ENCODE peak calls at places on chromosomes 3 and 15, in ten cellular contexts. One of them, this sample, is unnamed.

GRCh38 chr3:149816986-149817385 is 4.0 kb downstream of the RNF13 start:
- DNase-seq in esophagus squamous epithelium: no peak
- DNase-seq in stimulated activated CD8-positive, alpha-beta memory T cell treated with anti-CD3 and anti-CD28 coated beads, Interleukin-7, amount 100 ng/mL, for 1 hour: no peak
- DNase-seq in Panc1: no peak
- DNase-seq in activated naive CD8-positive, alpha-beta T cell treated with anti-CD3 and anti-CD28 coated beads for 36 hours: no peak
- DNase-seq in left kidney: no peak
- DNase-seq in HFF-Myc: no peak
- DNase-seq in non-pigmented ciliary epithelial cell: no peak
- DNase-seq in stimulated activated CD4-positive, alpha-beta T cell treated with anti-CD3 and anti-CD28 coated beads, Interleukin-12 subunit alpha, Interleukin-12 subunit beta, amount 100 ng/mL, for 4 hours: no peak
- DNase-seq in mesendoderm: no peak
- DNase-seq in this sample: peak; percentile 83

GRCh38 chr15:89400121-89400996 is 65.7 kb upstream of the POLG start:
- DNase-seq in esophagus squamous epithelium: no peak
- DNase-seq in stimulated activated CD8-positive, alpha-beta memory T cell treated with anti-CD3 and anti-CD28 coated beads, Interleukin-7, amount 100 ng/mL, for 1 hour: no peak
- DNase-seq in Panc1: no peak
- DNase-seq in activated naive CD8-positive, alpha-beta T cell treated with anti-CD3 and anti-CD28 coated beads for 36 hours: no peak
- DNase-seq in left kidney: no peak
- DNase-seq in HFF-Myc: no peak
- DNase-seq in non-pigmented ciliary epithelial cell: no peak
- DNase-seq in stimulated activated CD4-positive, alpha-beta T cell treated with anti-CD3 and anti-CD28 coated beads, Interleukin-12 subunit alpha, Interleukin-12 subunit beta, amount 100 ng/mL, for 4 hours: no peak
- DNase-seq in mesendoderm: no peak
- DNase-seq in this sample: no peak

GRCh38 chr3:13030649-13031048 is 42.6 kb downstream of the IQSEC1 start:
- DNase-seq in esophagus squamous epithelium: no peak
- DNase-seq in stimulated activated CD8-positive, alpha-beta memory T cell treated with anti-CD3 and anti-CD28 coated beads, Interleukin-7, amount 100 ng/mL, for 1 hour: no peak
- DNase-seq in Panc1: no peak
- DNase-seq in activated naive CD8-positive, alpha-beta T cell treated with anti-CD3 and anti-CD28 coated beads for 36 hours: no peak
- DNase-seq in left kidney: no peak
- DNase-seq in HFF-Myc: no peak
- DNase-seq in non-pigmented ciliary epithelial cell: no peak
- DNase-seq in stimulated activated CD4-positive, alpha-beta T cell treated with anti-CD3 and anti-CD28 coated beads, Interleukin-12 subunit alpha, Interleukin-12 subunit beta, amount 100 ng/mL, for 4 hours: no peak
- DNase-seq in mesendoderm: no peak
- DNase-seq in this sample: no peak

GRCh38 chr3:100548053-100548452 is 55.6 kb downstream of the TMEM45A start:
- DNase-seq in esophagus squamous epithelium: no peak
- DNase-seq in stimulated activated CD8-positive, alpha-beta memory T cell treated with anti-CD3 and anti-CD28 coated beads, Interleukin-7, amount 100 ng/mL, for 1 hour: no peak
- DNase-seq in Panc1: no peak
- DNase-seq in activated naive CD8-positive, alpha-beta T cell treated with anti-CD3 and anti-CD28 coated beads for 36 hours: no peak
- DNase-seq in left kidney: peak; percentile 22
- DNase-seq in HFF-Myc: no peak
- DNase-seq in non-pigmented ciliary epithelial cell: no peak
- DNase-seq in stimulated activated CD4-positive, alpha-beta T cell treated with anti-CD3 and anti-CD28 coated beads, Interleukin-12 subunit alpha, Interleukin-12 subunit beta, amount 100 ng/mL, for 4 hours: no peak
- DNase-seq in mesendoderm: no peak
- DNase-seq in this sample: no peak

GRCh38 chr3:151305081-151305777 is 11.4 kb downstream of the GPR87 start:
- DNase-seq in esophagus squamous epithelium: no peak
- DNase-seq in stimulated activated CD8-positive, alpha-beta memory T cell treated with anti-CD3 and anti-CD28 coated beads, Interleukin-7, amount 100 ng/mL, for 1 hour: no peak
- DNase-seq in Panc1: no peak
- DNase-seq in activated naive CD8-positive, alpha-beta T cell treated with anti-CD3 and anti-CD28 coated beads for 36 hours: peak; percentile 24
- DNase-seq in left kidney: peak; percentile 36
- DNase-seq in HFF-Myc: peak; percentile 75
- DNase-seq in non-pigmented ciliary epithelial cell: peak; percentile 94
- DNase-seq in stimulated activated CD4-positive, alpha-beta T cell treated with anti-CD3 and anti-CD28 coated beads, Interleukin-12 subunit alpha, Interleukin-12 subunit beta, amount 100 ng/mL, for 4 hours: no peak
- DNase-seq in mesendoderm: peak; percentile 99
- DNase-seq in this sample: peak; percentile 97

GRCh38 chr3:45642731-45643152 is 46.5 kb upstream of the SACM1L start:
- DNase-seq in esophagus squamous epithelium: no peak
- DNase-seq in stimulated activated CD8-positive, alpha-beta memory T cell treated with anti-CD3 and anti-CD28 coated beads, Interleukin-7, amount 100 ng/mL, for 1 hour: no peak
- DNase-seq in Panc1: no peak
- DNase-seq in activated naive CD8-positive, alpha-beta T cell treated with anti-CD3 and anti-CD28 coated beads for 36 hours: no peak
- DNase-seq in left kidney: peak; percentile 93
- DNase-seq in HFF-Myc: no peak
- DNase-seq in non-pigmented ciliary epithelial cell: no peak
- DNase-seq in stimulated activated CD4-positive, alpha-beta T cell treated with anti-CD3 and anti-CD28 coated beads, Interleukin-12 subunit alpha, Interleukin-12 subunit beta, amount 100 ng/mL, for 4 hours: no peak
- DNase-seq in mesendoderm: no peak
- DNase-seq in this sample: peak; percentile 56

GRCh38 chr3:52237659-52238172 is 1.2 kb downstream of the TWF2 start:
- DNase-seq in esophagus squamous epithelium: no peak
- DNase-seq in stimulated activated CD8-positive, alpha-beta memory T cell treated with anti-CD3 and anti-CD28 coated beads, Interleukin-7, amount 100 ng/mL, for 1 hour: no peak
- DNase-seq in Panc1: no peak
- DNase-seq in activated naive CD8-positive, alpha-beta T cell treated with anti-CD3 and anti-CD28 coated beads for 36 hours: no peak
- DNase-seq in left kidney: no peak
- DNase-seq in HFF-Myc: peak; percentile 67
- DNase-seq in non-pigmented ciliary epithelial cell: peak; percentile 54
- DNase-seq in stimulated activated CD4-positive, alpha-beta T cell treated with anti-CD3 and anti-CD28 coated beads, Interleukin-12 subunit alpha, Interleukin-12 subunit beta, amount 100 ng/mL, for 4 hours: no peak
- DNase-seq in mesendoderm: peak; percentile 69
- DNase-seq in this sample: peak; percentile 91

GRCh38 chr3:167887096-167887495 is 151.6 kb downstream of the SERPINI1 start:
- DNase-seq in esophagus squamous epithelium: no peak
- DNase-seq in stimulated activated CD8-positive, alpha-beta memory T cell treated with anti-CD3 and anti-CD28 coated beads, Interleukin-7, amount 100 ng/mL, for 1 hour: no peak
- DNase-seq in Panc1: no peak
- DNase-seq in activated naive CD8-positive, alpha-beta T cell treated with anti-CD3 and anti-CD28 coated beads for 36 hours: no peak
- DNase-seq in left kidney: peak; percentile 35
- DNase-seq in HFF-Myc: peak; percentile 2
- DNase-seq in non-pigmented ciliary epithelial cell: no peak
- DNase-seq in stimulated activated CD4-positive, alpha-beta T cell treated with anti-CD3 and anti-CD28 coated beads, Interleukin-12 subunit alpha, Interleukin-12 subunit beta, amount 100 ng/mL, for 4 hours: no peak
- DNase-seq in mesendoderm: no peak
- DNase-seq in this sample: peak; percentile 32

GRCh38 chr3:73621388-73621787 is 3.4 kb downstream of the PDZRN3 start:
- DNase-seq in esophagus squamous epithelium: no peak
- DNase-seq in stimulated activated CD8-positive, alpha-beta memory T cell treated with anti-CD3 and anti-CD28 coated beads, Interleukin-7, amount 100 ng/mL, for 1 hour: no peak
- DNase-seq in Panc1: no peak
- DNase-seq in activated naive CD8-positive, alpha-beta T cell treated with anti-CD3 and anti-CD28 coated beads for 36 hours: no peak
- DNase-seq in left kidney: peak; percentile 21
- DNase-seq in HFF-Myc: no peak
- DNase-seq in non-pigmented ciliary epithelial cell: no peak
- DNase-seq in stimulated activated CD4-positive, alpha-beta T cell treated with anti-CD3 and anti-CD28 coated beads, Interleukin-12 subunit alpha, Interleukin-12 subunit beta, amount 100 ng/mL, for 4 hours: no peak
- DNase-seq in mesendoderm: no peak
- DNase-seq in this sample: no peak

GRCh38 chr15:27587810-27588209 is 511.3 kb downstream of the OCA2 start:
- DNase-seq in esophagus squamous epithelium: no peak
- DNase-seq in stimulated activated CD8-positive, alpha-beta memory T cell treated with anti-CD3 and anti-CD28 coated beads, Interleukin-7, amount 100 ng/mL, for 1 hour: no peak
- DNase-seq in Panc1: no peak
- DNase-seq in activated naive CD8-positive, alpha-beta T cell treated with anti-CD3 and anti-CD28 coated beads for 36 hours: no peak
- DNase-seq in left kidney: peak; percentile 50
- DNase-seq in HFF-Myc: no peak
- DNase-seq in non-pigmented ciliary epithelial cell: no peak
- DNase-seq in stimulated activated CD4-positive, alpha-beta T cell treated with anti-CD3 and anti-CD28 coated beads, Interleukin-12 subunit alpha, Interleukin-12 subunit beta, amount 100 ng/mL, for 4 hours: no peak
- DNase-seq in mesendoderm: peak; percentile 94
- DNase-seq in this sample: no peak

GRCh38 chr15:94110476-94111130 is 120.8 kb upstream of the MCTP2 start:
- DNase-seq in esophagus squamous epithelium: no peak
- DNase-seq in stimulated activated CD8-positive, alpha-beta memory T cell treated with anti-CD3 and anti-CD28 coated beads, Interleukin-7, amount 100 ng/mL, for 1 hour: no peak
- DNase-seq in Panc1: no peak
- DNase-seq in activated naive CD8-positive, alpha-beta T cell treated with anti-CD3 and anti-CD28 coated beads for 36 hours: no peak
- DNase-seq in left kidney: peak; percentile 4
- DNase-seq in HFF-Myc: no peak
- DNase-seq in non-pigmented ciliary epithelial cell: no peak
- DNase-seq in stimulated activated CD4-positive, alpha-beta T cell treated with anti-CD3 and anti-CD28 coated beads, Interleukin-12 subunit alpha, Interleukin-12 subunit beta, amount 100 ng/mL, for 4 hours: no peak
- DNase-seq in mesendoderm: no peak
- DNase-seq in this sample: no peak

GRCh38 chr15:63502137-63502801 is 2.1 kb upstream of the USP3 start:
- DNase-seq in esophagus squamous epithelium: no peak
- DNase-seq in stimulated activated CD8-positive, alpha-beta memory T cell treated with anti-CD3 and anti-CD28 coated beads, Interleukin-7, amount 100 ng/mL, for 1 hour: no peak
- DNase-seq in Panc1: peak; percentile 35
- DNase-seq in activated naive CD8-positive, alpha-beta T cell treated with anti-CD3 and anti-CD28 coated beads for 36 hours: no peak
- DNase-seq in left kidney: peak; percentile 67
- DNase-seq in HFF-Myc: no peak
- DNase-seq in non-pigmented ciliary epithelial cell: no peak
- DNase-seq in stimulated activated CD4-positive, alpha-beta T cell treated with anti-CD3 and anti-CD28 coated beads, Interleukin-12 subunit alpha, Interleukin-12 subunit beta, amount 100 ng/mL, for 4 hours: no peak
- DNase-seq in mesendoderm: no peak
- DNase-seq in this sample: peak; percentile 61